ENCODE peak calls at places on chromosomes 16 and 17, in five cellular contexts. Q is H9, D is HepG2, K is HCT116, L is IMR-90. O is an unnamed sample. For H4K20me1, the result is how much of the 10 kb centered on the place peaks cover.

GRCh38 chr16:85017151-85017550 is 5.8 kb upstream of the ZDHHC7 start:
- DNase-seq in L (peak), D (no peak), K (no peak), Q (no peak), O (peak)

GRCh38 chr16:50007744-50008143 is 17.3 kb upstream of the CNEP1R1 start:
- DNase-seq in K (no peak), Q (no peak), D (no peak), L (no peak), O (no peak)

GRCh38 chr16:46850619-46851555 is 19.9 kb upstream of the C16orf87 start:
- DNase-seq in Q (no peak), K (no peak), L (no peak), D (no peak), O (no peak)

GRCh38 chr17:49519781-49520180 is 24.7 kb downstream of the NGFR start:
- DNase-seq in L (no peak), Q (peak), K (no peak), D (no peak), O (no peak)

GRCh38 chr17:49723423-49723822 is 15.7 kb upstream of the SLC35B1 start:
- DNase-seq in D (no peak), L (no peak), Q (no peak), K (no peak), O (no peak)

GRCh38 chr17:82941021-82942001 is 101.5 kb upstream of the ZNF750 start:
- DNase-seq in L (no peak), D (no peak), K (no peak), Q (no peak), O (no peak)

GRCh38 chr16:48013476-48013875 is 142.3 kb downstream of the ABCC12 start:
- DNase-seq in Q (no peak), L (no peak), K (no peak), D (no peak), O (peak)

GRCh38 chr17:45939398-45939797 is 45.0 kb downstream of the MAPT start:
- DNase-seq in Q (no peak), D (no peak), L (no peak), K (no peak), O (no peak)

GRCh38 chr16:13696017-13696416 is 223.9 kb upstream of the ERCC4 start:
- DNase-seq in L (no peak), D (no peak), Q (no peak), K (no peak), O (no peak)

GRCh38 chr16:1390239-1390638 is 24.3 kb downstream of the UNKL start:
- DNase-seq in K (no peak), D (no peak), L (no peak), Q (no peak), O (no peak)
- H4K20me1 ChIP-seq in K (under half), D (under half), L (under half), Q (under half), O (under half)

DNA sequence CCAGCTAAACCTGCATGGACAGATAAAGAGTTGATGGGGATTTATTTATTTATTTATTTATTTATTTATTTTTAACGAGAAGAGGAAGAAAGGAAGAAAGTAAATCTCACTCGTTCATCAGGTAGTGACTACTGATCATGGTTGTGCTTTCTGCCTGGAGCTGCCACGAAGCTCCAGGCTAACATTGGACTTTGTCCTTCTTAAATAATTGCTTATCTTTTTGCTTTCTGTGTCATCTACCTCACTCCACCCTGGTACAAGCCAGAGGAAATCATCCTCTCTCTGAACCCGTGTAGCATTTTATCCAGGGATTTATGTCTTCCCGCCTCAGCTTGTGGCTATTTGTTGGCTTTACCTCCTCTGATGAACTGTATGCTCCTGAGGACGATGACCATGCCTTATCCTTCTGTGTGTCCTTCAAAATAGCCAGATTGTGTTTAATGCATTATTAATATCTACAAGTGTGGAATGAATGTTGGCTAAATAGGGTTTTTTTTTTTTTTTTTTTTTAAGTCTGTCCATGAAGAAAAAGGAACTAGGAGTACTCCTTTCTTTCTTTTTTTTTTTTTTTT is 8.0 kb upstream of the SLC12A3 start:
- DNase-seq in Q (no peak), K (no peak), D (peak), L (no peak), O (no peak)
- H3K27ac ChIP-seq in Q (no peak), K (no peak), D (peak), L (no peak), O (no peak)

GRCh38 chr17:77455878-77456234 is 315.1 kb downstream of the SEC14L1 start:
- DNase-seq in K (no peak), Q (no peak), D (no peak), L (no peak), O (no peak)

GRCh38 chr17:77456271-77456950 is 315.6 kb downstream of the SEC14L1 start:
- DNase-seq in K (no peak), D (no peak), L (no peak), Q (no peak), O (no peak)

GRCh38 chr17:77453613-77454559 is 313.1 kb downstream of the SEC14L1 start:
- DNase-seq in L (no peak), D (peak), K (no peak), Q (no peak), O (no peak)

GRCh38 chr17:77454560-77455095 is 313.9 kb downstream of the SEC14L1 start:
- DNase-seq in Q (no peak), L (no peak), D (peak), K (no peak), O (no peak)

DNA sequence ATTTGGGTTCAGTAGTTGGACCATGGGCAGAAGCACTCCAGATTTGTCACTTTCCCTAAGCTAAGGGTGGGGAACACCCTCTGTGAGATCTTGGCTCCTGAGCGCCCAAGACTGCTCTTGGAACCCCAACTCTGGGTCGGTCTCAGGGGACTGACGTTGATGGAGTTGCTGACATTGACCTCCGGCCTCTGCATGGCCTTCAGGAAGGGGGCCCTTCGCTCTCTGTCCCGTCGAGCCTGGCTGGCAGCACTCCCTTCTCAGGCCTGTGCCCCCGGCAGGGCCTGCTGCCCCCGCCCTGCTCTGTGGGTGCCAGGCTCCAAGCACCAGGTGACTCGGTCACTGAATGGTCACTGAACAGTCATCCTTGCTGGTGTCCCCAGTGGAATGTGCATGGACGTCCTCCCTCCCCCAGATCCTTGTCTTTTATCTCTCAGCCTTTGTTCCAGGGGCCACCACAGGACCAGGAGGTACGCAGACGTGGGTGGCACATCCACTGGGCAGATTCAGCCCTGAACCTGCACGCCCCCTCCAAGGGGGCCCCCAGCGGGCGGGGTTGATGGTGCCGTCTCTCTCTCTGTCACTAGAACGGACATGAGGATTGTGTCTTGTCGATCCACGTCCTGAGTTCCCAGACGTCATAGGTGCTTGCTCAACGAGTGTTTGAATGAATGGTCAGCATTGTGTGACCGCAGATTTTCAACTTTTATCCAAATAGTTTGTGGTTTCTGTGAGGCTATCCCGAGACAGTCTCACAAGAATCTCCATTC is 314.5 kb downstream of the SEC14L1 start:
- DNase-seq in D (peak), Q (no peak), K (no peak), L (peak), O (peak)
- H4K20me1 ChIP-seq in D (half or more), Q (under half), K (under half), L (half or more), O (half or more)

DNA sequence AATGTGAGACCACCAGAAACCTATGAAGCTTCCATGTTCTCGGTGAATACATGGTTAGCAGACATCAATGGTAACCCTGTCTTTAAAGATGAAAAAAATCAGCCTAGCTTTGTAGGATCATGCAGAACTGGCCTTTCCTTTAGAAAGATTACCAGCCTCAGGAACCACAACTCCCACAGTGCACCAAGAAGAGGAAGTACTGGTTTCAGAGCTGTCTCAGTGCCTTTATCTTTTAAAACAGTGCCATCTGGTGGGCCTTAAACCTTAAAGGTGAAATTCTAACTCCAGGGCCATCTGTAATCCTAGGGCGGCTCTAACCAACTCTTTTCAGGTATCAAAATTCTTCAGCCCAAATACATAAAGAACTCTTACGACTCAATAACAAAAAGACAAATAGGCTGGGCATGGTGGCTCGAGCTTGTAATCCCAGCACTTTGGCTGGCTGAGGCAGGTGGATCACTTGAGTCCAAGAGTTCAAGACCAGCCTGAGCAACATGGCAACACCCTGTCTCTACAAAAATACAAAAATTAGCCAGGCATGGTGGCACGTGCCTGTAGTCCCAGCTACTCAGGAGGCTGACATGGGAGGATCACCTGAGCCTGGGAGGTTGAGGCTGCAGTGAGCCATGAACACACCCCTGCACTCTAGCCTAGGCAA is 5.4 kb downstream of the ATPAF2 start:
- DNase-seq in L (peak), K (peak), D (peak), Q (peak), O (peak)
- H3K27ac ChIP-seq in L (no peak), K (no peak), D (no peak), Q (no peak), O (no peak)

DNA sequence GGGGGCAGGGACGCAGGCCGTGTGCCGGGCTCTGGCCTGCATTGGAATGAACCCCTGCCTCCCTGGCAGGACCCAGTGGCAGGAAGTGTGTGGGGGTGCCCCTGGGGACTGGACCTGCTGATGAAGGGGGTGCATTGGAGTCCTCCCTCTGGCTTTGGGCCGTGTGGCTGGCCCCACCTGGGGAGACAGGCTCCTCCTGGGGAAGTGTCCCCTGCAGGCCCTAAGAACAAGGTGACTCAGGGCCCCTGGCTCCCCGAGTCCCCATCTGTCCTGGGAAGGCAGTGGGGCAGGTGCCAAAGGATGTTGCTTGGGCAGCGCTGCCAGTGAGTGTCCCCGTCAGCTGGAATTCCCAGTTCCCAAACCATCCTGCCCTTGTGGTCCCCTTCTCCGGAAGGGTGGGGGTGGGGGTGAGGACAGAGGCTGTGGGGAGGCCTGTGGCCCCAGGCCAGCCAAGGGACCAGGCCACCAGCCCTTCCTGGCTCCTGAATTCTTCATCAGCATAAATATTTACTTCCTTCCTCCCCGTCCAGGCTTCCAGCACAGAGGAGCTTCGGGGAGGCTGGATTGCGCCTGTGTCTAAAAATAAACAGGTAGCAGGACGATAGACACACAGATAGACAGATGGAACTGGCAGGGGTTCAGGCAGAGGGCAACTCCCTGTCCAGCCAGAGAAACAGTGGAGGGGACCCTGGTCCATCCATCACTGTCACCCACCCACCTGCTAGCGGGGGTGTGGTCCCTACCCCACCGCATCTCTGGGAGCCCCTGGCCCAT is 12.9 kb downstream of the GLIS2 start:
- DNase-seq in K (no peak), Q (no peak), L (peak), D (no peak), O (no peak)
- H4K20me1 ChIP-seq in K (under half), Q (under half), L (half or more), D (under half), O (half or more)

DNA sequence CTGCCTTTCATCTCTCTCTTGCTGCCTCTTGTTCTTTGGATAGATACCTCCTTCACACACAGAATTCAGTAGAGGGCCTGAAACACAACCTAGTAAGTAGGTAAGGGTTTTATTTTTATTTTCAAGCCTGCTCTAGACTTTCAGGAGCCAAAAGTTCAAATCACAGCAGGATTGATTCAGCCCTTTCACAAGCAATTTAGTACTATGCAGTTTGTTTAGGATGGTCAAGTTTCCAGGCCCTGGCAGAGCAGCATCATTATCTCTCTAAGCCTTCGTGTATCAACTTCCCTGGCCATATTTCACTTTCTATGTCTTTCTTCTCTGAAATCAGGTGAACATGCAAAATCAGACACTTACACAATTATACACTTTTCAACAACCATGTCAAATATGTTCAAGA is 148.8 kb upstream of the CORO6 start:
- DNase-seq in K (no peak), Q (no peak), D (no peak), L (no peak), O (no peak)
- H3K27ac ChIP-seq in K (no peak), Q (no peak), D (no peak), L (no peak), O (no peak)

GRCh38 chr17:39404542-39405378 is 3.3 kb upstream of the FBXL20 start:
- DNase-seq in L (peak), K (no peak), Q (no peak), D (no peak), O (peak)
- H4K20me1 ChIP-seq in L (under half), K (under half), Q (under half), D (under half), O (under half)

GRCh38 chr17:73251871-73252270 is 9.8 kb downstream of the CPSF4L start:
- DNase-seq in D (no peak), Q (no peak), L (no peak), K (no peak), O (no peak)
- H3K27ac ChIP-seq in D (no peak), Q (no peak), L (no peak), K (no peak), O (no peak)

GRCh38 chr17:38577645-38578173 is 28.0 kb downstream of the SRCIN1 start:
- DNase-seq in Q (no peak), D (no peak), L (no peak), K (no peak), O (no peak)
- H4K20me1 ChIP-seq in Q (under half), D (under half), L (under half), K (under half), O (under half)

O was measured in astrocyte.